ENCODE peak calls at places on chromosomes 12 and 14, in six cellular contexts. E is K562, Z is GM12891, S is H1, R is HepG2, D is GM12878. W is an unnamed sample.
A peak's percentile ranks its signal among the peaks of the same experiment; 100 is the strongest.

GRCh38 chr12:102023343-102023930 is 38.4 kb downstream of the WASHC3 start:
- DNase-seq in E (no peak), Z (no peak), S (no peak), R (no peak), D (no peak), W (no peak)

GRCh38 chr14:72604133-72604532 is 289.8 kb downstream of the DPF3 start:
- DNase-seq in E (no peak), Z (no peak), S (no peak), R (no peak), D (no peak), W (no peak)

GRCh38 chr12:111355181-111355925 is 13.5 kb downstream of the PHETA1 start:
- DNase-seq in E (no peak), Z (no peak), S (no peak), R (no peak), D (no peak), W (no peak)

GRCh38 chr12:123937707-123938600 is 34.7 kb downstream of the CCDC92 start:
- DNase-seq in E (no peak), Z (peak; percentile 56), S (no peak), R (no peak), D (no peak), W (no peak)

GRCh38 chr12:132084681-132085635 is 59.2 kb downstream of the DDX51 start:
- DNase-seq in E (peak; percentile 90), Z (no peak), S (peak; percentile 70), R (peak; percentile 84), D (no peak), W (peak; percentile 57)

GRCh38 chr14:99320105-99320572 is 48.1 kb upstream of the BCL11B start:
- DNase-seq in E (peak; percentile 78), Z (peak; percentile 83), S (peak; percentile 96), R (peak; percentile 29), D (peak; percentile 39), W (peak; percentile 72)

GRCh38 chr12:102394200-102394599 is 86.2 kb downstream of the IGF1 start:
- DNase-seq in E (no peak), Z (no peak), S (no peak), R (no peak), D (no peak), W (no peak)

GRCh38 chr12:94649349-94650142 is 811 bp downstream of the TMCC3 start:
- DNase-seq in E (no peak), Z (peak; percentile 43), S (peak; percentile 76), R (no peak), D (no peak), W (peak; percentile 45)

GRCh38 chr12:22437031-22437806 is 102.7 kb upstream of the ST8SIA1 start:
- DNase-seq in E (no peak), Z (no peak), S (no peak), R (no peak), D (no peak), W (no peak)

GRCh38 chr14:55188686-55189295 is 2.6 kb downstream of the DLGAP5 start:
- DNase-seq in E (no peak), Z (no peak), S (no peak), R (no peak), D (no peak), W (no peak)

GRCh38 chr12:11055306-11055705 is 6.8 kb downstream of the TAS2R46 start:
- DNase-seq in E (no peak), Z (no peak), S (no peak), R (no peak), D (no peak), W (no peak)

GRCh38 chr14:95614335-95614734 is 71.9 kb upstream of the TCL1B start:
- DNase-seq in E (no peak), Z (no peak), S (no peak), R (no peak), D (peak; percentile 15), W (no peak)

GRCh38 chr12:57604454-57605307 is at the start of gene DTX3:
- DNase-seq in E (no peak), Z (peak; percentile 62), S (peak; percentile 70), R (no peak), D (no peak), W (peak; percentile 60)

GRCh38 chr12:74890237-74890599 is 319.4 kb downstream of the KCNC2 start:
- DNase-seq in E (no peak), Z (no peak), S (no peak), R (peak; percentile 15), D (no peak), W (no peak)

GRCh38 chr14:70754989-70755388 is 54.3 kb downstream of the MAP3K9 start:
- DNase-seq in E (no peak), Z (no peak), S (no peak), R (peak; percentile 41), D (no peak), W (no peak)

GRCh38 chr14:93430889-93431670 is at the start of gene UNC79:
- DNase-seq in E (peak; percentile 11), Z (no peak), S (peak; percentile 77), R (no peak), D (no peak), W (no peak)

GRCh38 chr12:754238-754816 is 1.9 kb downstream of the WNK1 start:
- DNase-seq in E (no peak), Z (no peak), S (no peak), R (no peak), D (no peak), W (no peak)

GRCh38 chr14:92542766-92543554 is 29.4 kb downstream of the RIN3 start:
- DNase-seq in E (no peak), Z (no peak), S (no peak), R (no peak), D (no peak), W (no peak)

GRCh38 chr12:53051058-53051880 is 1.4 kb downstream of the TNS2 start:
- DNase-seq in E (peak; percentile 36), Z (peak; percentile 3), S (no peak), R (peak; percentile 82), D (no peak), W (peak; percentile 8)
- TF ChIP-seq POLR2A in E (no peak), Z (no peak), S (no peak), R (no peak), D (no peak), W (no peak)

GRCh38 chr12:109710747-109711595 is 2.7 kb upstream of the FAM222A start:
- DNase-seq in E (no peak), Z (no peak), S (no peak), R (peak; percentile 87), D (no peak), W (no peak)
- TF ChIP-seq TAF1 in E (no peak), Z (no peak), S (no peak), R (no peak), D (no peak), W (no peak)

GRCh38 chr14:104766863-104767633 is 14.1 kb downstream of the SIVA1 start:
- DNase-seq in E (no peak), Z (no peak), S (no peak), R (peak; percentile 93), D (no peak), W (no peak)
- TF ChIP-seq POLR2A in E (no peak), Z (no peak), S (no peak), R (peak; percentile 92), D (no peak), W (no peak)

GRCh38 chr14:88834883-88835431 is 10.5 kb downstream of the TTC8 start:
- DNase-seq in E (no peak), Z (no peak), S (no peak), R (no peak), D (no peak), W (no peak)

GRCh38 chr14:88829188-88829587 is 4.7 kb downstream of the TTC8 start:
- DNase-seq in E (no peak), Z (no peak), S (no peak), R (peak; percentile 10), D (no peak), W (no peak)

GRCh38 chr14:88835661-88836060 is 11.2 kb downstream of the TTC8 start:
- DNase-seq in E (no peak), Z (no peak), S (no peak), R (no peak), D (no peak), W (no peak)

GRCh38 chr14:88829685-88830302 is 5.3 kb downstream of the TTC8 start:
- DNase-seq in E (no peak), Z (no peak), S (no peak), R (no peak), D (no peak), W (no peak)

GRCh38 chr14:88831285-88831684 is 6.8 kb downstream of the TTC8 start:
- DNase-seq in E (no peak), Z (no peak), S (no peak), R (no peak), D (no peak), W (no peak)
- TF ChIP-seq TAF1 in E (no peak), Z (no peak), S (no peak), R (no peak), D (no peak), W (no peak)

GRCh38 chr12:105085537-105085936 is 1.3 kb upstream of the ALDH1L2 start:
- DNase-seq in E (no peak), Z (no peak), S (no peak), R (no peak), D (no peak), W (no peak)

GRCh38 chr12:105083041-105083440 is 1.2 kb downstream of the ALDH1L2 start:
- DNase-seq in E (no peak), Z (no peak), S (no peak), R (no peak), D (no peak), W (no peak)

GRCh38 chr12:105083551-105084105 is 630 bp downstream of the ALDH1L2 start:
- DNase-seq in E (peak; percentile 34), Z (no peak), S (peak; percentile 50), R (no peak), D (no peak), W (no peak)

GRCh38 chr12:105089817-105090216 is 5.6 kb upstream of the ALDH1L2 start:
- DNase-seq in E (no peak), Z (no peak), S (no peak), R (no peak), D (no peak), W (no peak)

GRCh38 chr12:105084251-105085250 is at the start of gene ALDH1L2:
- DNase-seq in E (peak; percentile 84), Z (peak; percentile 57), S (peak; percentile 99), R (peak; percentile 15), D (no peak), W (peak; percentile 32)
- TF ChIP-seq POLR2A in E (peak; percentile 25), Z (no peak), S (peak; percentile 59), R (no peak), D (peak; percentile 78), W (no peak)

DNA sequence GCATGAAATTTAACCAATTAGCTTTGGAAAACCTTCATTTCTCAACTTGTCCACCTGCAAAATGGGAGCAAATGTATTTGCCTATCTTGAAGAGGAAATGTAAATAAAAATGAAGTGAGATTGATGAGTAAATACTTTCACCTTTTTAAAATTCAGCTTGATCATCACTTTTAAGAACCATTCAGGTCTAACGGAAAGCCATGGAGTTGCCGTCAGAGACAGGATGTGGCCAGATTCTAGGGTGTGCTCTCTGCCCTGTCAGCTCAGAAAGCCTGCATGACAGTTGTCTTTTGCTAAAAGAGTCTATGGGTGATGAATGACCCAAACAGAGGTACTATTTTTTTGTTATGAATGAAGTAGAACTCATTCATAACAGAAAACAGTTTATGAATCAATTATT is 104.3 kb upstream of the SLC35F4 start:
- DNase-seq in E (no peak), Z (no peak), S (no peak), R (no peak), D (no peak), W (no peak)
- TF ChIP-seq TAF1 in E (no peak), Z (no peak), S (no peak), R (no peak), D (no peak), W (no peak)